ENCODE peak calls at places on chromosomes 1 and 21, in six cellular contexts. Y is IMR-90, R is heart left ventricle, U is H54, M is endothelial cell of umbilical vein, F is NB4. A is an unnamed sample.

GRCh38 chr1:61184035-61184713 is 101.8 kb downstream of the NFIA start:
- DNase-seq in Y (peak), R (peak), U (no peak), M (peak), F (no peak), A (peak)

GRCh38 chr1:3011631-3012510 is 9.4 kb upstream of the ACTRT2 start:
- DNase-seq in Y (no peak), R (no peak), U (no peak), M (no peak), F (no peak), A (no peak)

GRCh38 chr1:221166559-221167318 is 287.5 kb downstream of the HLX start:
- DNase-seq in Y (no peak), R (no peak), U (no peak), M (no peak), F (peak), A (no peak)

GRCh38 chr21:43597052-43597451 is 62.2 kb downstream of the HSF2BP start:
- DNase-seq in Y (peak), R (no peak), U (peak), M (no peak), F (no peak), A (no peak)

GRCh38 chr1:218785928-218786327 is 387.8 kb upstream of the LYPLAL1 start:
- DNase-seq in Y (peak), R (peak), U (no peak), M (peak), F (no peak), A (no peak)

GRCh38 chr1:177873238-177873637 is 96.6 kb downstream of the SEC16B start:
- DNase-seq in Y (peak), R (no peak), U (peak), M (peak), F (peak), A (no peak)

GRCh38 chr1:223208164-223209075 is 65.4 kb upstream of the TLR5 start:
- DNase-seq in Y (no peak), R (no peak), U (no peak), M (peak), F (no peak), A (no peak)

GRCh38 chr1:57265105-57265504 is 158.8 kb downstream of the DAB1 start:
- DNase-seq in Y (no peak), R (no peak), U (no peak), M (no peak), F (no peak), A (no peak)

GRCh38 chr1:100353073-100353801 is 931 bp downstream of the CDC14A start:
- DNase-seq in Y (no peak), R (peak), U (no peak), M (peak), F (peak), A (no peak)
- TF ChIP-seq POLR2A in Y (no peak), R (no peak), U (no peak), M (no peak), F (no peak), A (no peak)

GRCh38 chr1:25020851-25021585 is 90.9 kb upstream of the RUNX3 start:
- DNase-seq in Y (no peak), R (no peak), U (no peak), M (no peak), F (no peak), A (no peak)

GRCh38 chr1:25018110-25018470 is 88.0 kb upstream of the RUNX3 start:
- DNase-seq in Y (no peak), R (no peak), U (no peak), M (no peak), F (no peak), A (no peak)

GRCh38 chr1:25018878-25019277 is 88.8 kb upstream of the RUNX3 start:
- DNase-seq in Y (no peak), R (no peak), U (no peak), M (no peak), F (no peak), A (no peak)

GRCh38 chr1:25020173-25020840 is 90.2 kb upstream of the RUNX3 start:
- DNase-seq in Y (no peak), R (no peak), U (no peak), M (no peak), F (no peak), A (no peak)

GRCh38 chr1:25019351-25020172 is 89.5 kb upstream of the RUNX3 start:
- DNase-seq in Y (no peak), R (no peak), U (no peak), M (no peak), F (no peak), A (no peak)
- TF ChIP-seq POLR2A in Y (no peak), R (no peak), U (no peak), M (no peak), F (no peak), A (no peak)

DNA sequence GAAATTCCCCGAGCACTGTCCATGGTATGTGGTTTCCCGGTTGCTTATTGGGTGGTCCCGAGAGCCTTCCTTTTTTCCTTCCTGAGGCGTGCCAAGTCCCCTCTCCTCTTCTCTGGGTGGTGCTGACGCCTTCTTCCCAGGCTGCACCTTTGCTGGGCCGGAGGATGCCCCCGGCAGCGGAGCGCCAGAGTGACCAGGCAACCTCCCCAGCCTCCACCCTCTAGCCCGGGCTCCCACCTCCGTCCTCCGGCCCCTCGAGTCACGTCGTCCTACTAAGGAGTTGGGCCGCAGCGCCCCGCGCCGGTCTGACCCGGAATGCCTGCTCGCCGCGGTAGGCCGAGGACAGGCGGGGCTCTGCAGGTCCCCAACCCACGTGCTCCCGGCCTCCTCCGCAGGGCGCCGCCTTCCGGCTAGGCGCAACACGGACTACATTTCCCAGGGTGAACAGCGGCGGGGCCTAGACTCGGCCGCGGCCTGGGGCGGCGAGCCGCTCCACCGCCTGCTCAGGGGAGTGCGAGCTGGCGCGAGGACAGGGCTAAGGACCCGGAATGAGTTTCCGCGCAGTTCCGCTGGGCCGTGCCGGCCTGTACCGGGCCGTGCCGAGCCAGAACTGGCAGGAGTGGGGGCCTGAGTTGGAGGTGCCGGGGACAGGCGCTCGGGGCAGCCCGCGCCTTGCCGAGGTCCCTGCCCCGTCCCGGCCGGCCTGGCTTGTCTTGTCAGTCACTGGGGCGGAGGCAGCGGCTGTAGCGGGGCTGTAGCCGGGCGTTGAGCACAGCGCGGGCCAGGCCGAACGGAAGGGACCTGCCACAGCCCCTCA is at the start of gene IPO13:
- DNase-seq in Y (peak), R (peak), U (peak), M (peak), F (peak), A (peak)
- TF ChIP-seq POLR2A in Y (peak), R (no peak), U (peak), M (peak), F (peak), A (peak)

DNA sequence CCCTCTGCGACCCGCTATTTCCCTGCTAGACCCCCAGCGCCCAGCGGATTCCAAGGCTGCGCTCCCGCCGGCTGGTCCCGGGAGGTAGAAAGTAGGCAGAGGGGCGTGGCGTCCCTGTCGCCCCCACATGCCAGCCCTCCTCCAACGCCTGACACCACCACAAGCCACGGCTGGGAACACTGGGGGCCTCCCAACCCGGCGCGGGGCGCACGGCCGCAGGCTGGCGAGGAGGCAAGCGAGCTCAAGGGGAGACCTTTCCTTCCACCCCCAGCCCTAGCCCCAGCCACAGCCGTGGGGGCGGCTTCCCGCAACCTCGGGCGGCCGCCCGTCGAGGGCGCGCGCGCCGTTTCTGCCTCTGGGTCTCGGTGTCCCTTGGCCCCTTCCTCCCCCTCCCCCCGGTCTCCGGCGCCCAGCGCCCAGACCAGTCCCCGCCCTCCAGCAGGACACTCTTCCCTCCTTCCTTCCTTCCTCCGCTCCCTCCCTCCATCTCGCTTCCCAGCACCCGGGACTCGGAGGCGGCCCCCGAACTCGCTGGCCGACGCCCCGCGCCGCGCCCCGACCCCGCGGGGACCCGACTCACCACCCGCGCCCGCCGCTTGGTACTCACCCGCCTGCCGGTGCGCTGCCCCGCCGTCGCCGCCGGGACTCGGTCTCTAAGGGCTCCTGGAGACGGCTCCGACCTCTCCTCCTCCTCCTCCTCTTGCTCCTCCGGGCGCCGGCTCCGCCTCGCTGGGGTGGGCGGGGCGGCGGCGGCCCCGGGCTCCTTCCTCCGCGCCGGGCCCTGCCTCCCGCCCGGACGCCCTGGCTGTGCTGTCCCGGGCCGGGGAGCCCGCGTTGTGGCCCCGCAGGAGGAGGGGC is at the start of gene GNG12:
- DNase-seq in Y (peak), R (peak), U (peak), M (peak), F (no peak), A (no peak)
- TF ChIP-seq POLR2A in Y (peak), R (no peak), U (peak), M (peak), F (no peak), A (no peak)

GRCh38 chr1:39391741-39392679 is 99.4 kb upstream of the BMP8A start:
- DNase-seq in Y (peak), R (peak), U (no peak), M (peak), F (no peak), A (no peak)
- TF ChIP-seq POLR2A in Y (no peak), R (no peak), U (no peak), M (peak), F (no peak), A (no peak)